ENCODE peak calls at places on chromosome 21, in six cellular contexts. One of them, this sample, is unnamed.

GRCh38 chr21:45871616-45872236 is 109.8 kb upstream of the COL6A1 start:
- DNase-seq in activated CD4-positive, CD25-positive, alpha-beta regulatory T cell: no peak
- DNase-seq in fibroblast of pulmonary artery: no peak
- DNase-seq in pancreas: no peak
- DNase-seq in lung: no peak
- DNase-seq in type B pancreatic cell: peak; percentile 58
- DNase-seq in this sample: no peak

GRCh38 chr21:38758815-38759214 is 46.9 kb upstream of the ETS2 start:
- DNase-seq in type B pancreatic cell: no peak
- DNase-seq in activated CD4-positive, CD25-positive, alpha-beta regulatory T cell: no peak
- DNase-seq in fibroblast of pulmonary artery: peak; percentile 36
- DNase-seq in pancreas: no peak
- DNase-seq in lung: no peak
- DNase-seq in this sample: peak; percentile 55

GRCh38 chr21:40453183-40453582 is 393.8 kb downstream of the DSCAM start:
- DNase-seq in fibroblast of pulmonary artery: no peak
- DNase-seq in type B pancreatic cell: no peak
- DNase-seq in pancreas: no peak
- DNase-seq in activated CD4-positive, CD25-positive, alpha-beta regulatory T cell: no peak
- DNase-seq in lung: no peak
- DNase-seq in this sample: no peak

GRCh38 chr21:34582506-34583150 is 32.3 kb downstream of the RCAN1 start:
- DNase-seq in fibroblast of pulmonary artery: peak; percentile 62
- DNase-seq in type B pancreatic cell: no peak
- DNase-seq in pancreas: no peak
- DNase-seq in lung: no peak
- DNase-seq in activated CD4-positive, CD25-positive, alpha-beta regulatory T cell: no peak
- DNase-seq in this sample: no peak

GRCh38 chr21:45029298-45029967 is 44.9 kb upstream of the ADARB1 start:
- DNase-seq in pancreas: no peak
- DNase-seq in fibroblast of pulmonary artery: peak; percentile 42
- DNase-seq in activated CD4-positive, CD25-positive, alpha-beta regulatory T cell: no peak
- DNase-seq in type B pancreatic cell: peak; percentile 70
- DNase-seq in lung: no peak
- DNase-seq in this sample: no peak

GRCh38 chr21:37675202-37675801 is 241.0 kb downstream of the KCNJ6 start:
- DNase-seq in fibroblast of pulmonary artery: peak; percentile 59
- DNase-seq in pancreas: peak; percentile 91
- DNase-seq in activated CD4-positive, CD25-positive, alpha-beta regulatory T cell: peak; percentile 15
- DNase-seq in type B pancreatic cell: peak; percentile 78
- DNase-seq in lung: peak; percentile 55
- DNase-seq in this sample: peak; percentile 71

GRCh38 chr21:19510653-19511052 is 1107.1 kb upstream of the TMPRSS15 start:
- DNase-seq in pancreas: no peak
- DNase-seq in activated CD4-positive, CD25-positive, alpha-beta regulatory T cell: no peak
- DNase-seq in lung: no peak
- DNase-seq in fibroblast of pulmonary artery: no peak
- DNase-seq in type B pancreatic cell: no peak
- DNase-seq in this sample: no peak

GRCh38 chr21:44919111-44919912 is 1.4 kb downstream of the ITGB2 start:
- DNase-seq in activated CD4-positive, CD25-positive, alpha-beta regulatory T cell: no peak
- DNase-seq in type B pancreatic cell: no peak
- DNase-seq in lung: no peak
- DNase-seq in pancreas: no peak
- DNase-seq in fibroblast of pulmonary artery: no peak
- DNase-seq in this sample: no peak

GRCh38 chr21:43721225-43721605 is 2.3 kb downstream of the PDXK start:
- DNase-seq in activated CD4-positive, CD25-positive, alpha-beta regulatory T cell: no peak
- DNase-seq in fibroblast of pulmonary artery: no peak
- DNase-seq in lung: no peak
- DNase-seq in pancreas: no peak
- DNase-seq in type B pancreatic cell: no peak
- DNase-seq in this sample: peak; percentile 53

GRCh38 chr21:16117851-16118592 is 388.2 kb downstream of the USP25 start:
- DNase-seq in activated CD4-positive, CD25-positive, alpha-beta regulatory T cell: no peak
- DNase-seq in pancreas: no peak
- DNase-seq in lung: no peak
- DNase-seq in type B pancreatic cell: no peak
- DNase-seq in fibroblast of pulmonary artery: peak; percentile 64
- DNase-seq in this sample: no peak

GRCh38 chr21:41817228-41817627 is 50.4 kb upstream of the RIPK4 start:
- DNase-seq in pancreas: no peak
- DNase-seq in activated CD4-positive, CD25-positive, alpha-beta regulatory T cell: no peak
- DNase-seq in type B pancreatic cell: peak; percentile 69
- DNase-seq in lung: peak; percentile 44
- DNase-seq in fibroblast of pulmonary artery: peak; percentile 67
- DNase-seq in this sample: peak; percentile 74

GRCh38 chr21:46250146-46250725 is 21.7 kb upstream of the LSS start:
- DNase-seq in fibroblast of pulmonary artery: peak; percentile 29
- DNase-seq in type B pancreatic cell: peak; percentile 16
- DNase-seq in lung: no peak
- DNase-seq in pancreas: no peak
- DNase-seq in activated CD4-positive, CD25-positive, alpha-beta regulatory T cell: no peak
- DNase-seq in this sample: no peak

GRCh38 chr21:44295163-44295601 is 4.7 kb upstream of the PFKL start:
- DNase-seq in activated CD4-positive, CD25-positive, alpha-beta regulatory T cell: no peak
- DNase-seq in type B pancreatic cell: no peak
- DNase-seq in pancreas: no peak
- DNase-seq in fibroblast of pulmonary artery: no peak
- DNase-seq in lung: no peak
- DNase-seq in this sample: no peak

GRCh38 chr21:39034590-39035536 is 148.4 kb downstream of the PSMG1 start:
- DNase-seq in lung: no peak
- DNase-seq in pancreas: no peak
- DNase-seq in fibroblast of pulmonary artery: no peak
- DNase-seq in activated CD4-positive, CD25-positive, alpha-beta regulatory T cell: no peak
- DNase-seq in type B pancreatic cell: no peak
- DNase-seq in this sample: no peak

GRCh38 chr21:29376556-29376955 is 77.8 kb downstream of the BACH1 start:
- DNase-seq in lung: peak; percentile 31
- DNase-seq in type B pancreatic cell: no peak
- DNase-seq in fibroblast of pulmonary artery: peak; percentile 37
- DNase-seq in activated CD4-positive, CD25-positive, alpha-beta regulatory T cell: peak; percentile 35
- DNase-seq in pancreas: peak; percentile 59
- DNase-seq in this sample: peak; percentile 33

GRCh38 chr21:36542312-36543101 is 62.6 kb upstream of the CLDN14 start:
- DNase-seq in activated CD4-positive, CD25-positive, alpha-beta regulatory T cell: no peak
- DNase-seq in lung: no peak
- DNase-seq in pancreas: no peak
- DNase-seq in type B pancreatic cell: no peak
- DNase-seq in fibroblast of pulmonary artery: peak; percentile 9
- DNase-seq in this sample: peak; percentile 47

GRCh38 chr21:37195078-37195477 is 72.1 kb downstream of the VPS26C start:
- DNase-seq in fibroblast of pulmonary artery: no peak
- DNase-seq in lung: no peak
- DNase-seq in activated CD4-positive, CD25-positive, alpha-beta regulatory T cell: no peak
- DNase-seq in pancreas: no peak
- DNase-seq in type B pancreatic cell: no peak
- DNase-seq in this sample: no peak

GRCh38 chr21:42081138-42081537 is 10.0 kb downstream of the UMODL1 start:
- DNase-seq in activated CD4-positive, CD25-positive, alpha-beta regulatory T cell: no peak
- DNase-seq in fibroblast of pulmonary artery: peak; percentile 36
- DNase-seq in type B pancreatic cell: no peak
- DNase-seq in pancreas: no peak
- DNase-seq in lung: no peak
- DNase-seq in this sample: no peak

GRCh38 chr21:34706337-34706736 is 37.5 kb downstream of the CLIC6 start:
- DNase-seq in activated CD4-positive, CD25-positive, alpha-beta regulatory T cell: no peak
- DNase-seq in type B pancreatic cell: no peak
- DNase-seq in fibroblast of pulmonary artery: no peak
- DNase-seq in pancreas: no peak
- DNase-seq in lung: no peak
- DNase-seq in this sample: no peak

GRCh38 chr21:20802201-20802600 is 196.0 kb upstream of the NCAM2 start:
- DNase-seq in type B pancreatic cell: no peak
- DNase-seq in fibroblast of pulmonary artery: no peak
- DNase-seq in activated CD4-positive, CD25-positive, alpha-beta regulatory T cell: no peak
- DNase-seq in pancreas: no peak
- DNase-seq in lung: no peak
- DNase-seq in this sample: no peak

GRCh38 chr21:28805885-28806284 is 186.8 kb downstream of the LTN1 start:
- DNase-seq in pancreas: no peak
- DNase-seq in type B pancreatic cell: no peak
- DNase-seq in activated CD4-positive, CD25-positive, alpha-beta regulatory T cell: no peak
- DNase-seq in fibroblast of pulmonary artery: peak; percentile 97
- DNase-seq in lung: no peak
- DNase-seq in this sample: no peak

GRCh38 chr21:36692125-36692843 is 6.6 kb upstream of the SIM2 start:
- DNase-seq in type B pancreatic cell: no peak
- DNase-seq in pancreas: no peak
- DNase-seq in lung: no peak
- DNase-seq in activated CD4-positive, CD25-positive, alpha-beta regulatory T cell: no peak
- DNase-seq in fibroblast of pulmonary artery: no peak
- DNase-seq in this sample: no peak

GRCh38 chr21:39647476-39647875 is 34.7 kb downstream of the B3GALT5 start:
- DNase-seq in lung: no peak
- DNase-seq in fibroblast of pulmonary artery: no peak
- DNase-seq in pancreas: no peak
- DNase-seq in type B pancreatic cell: no peak
- DNase-seq in activated CD4-positive, CD25-positive, alpha-beta regulatory T cell: no peak
- DNase-seq in this sample: no peak

GRCh38 chr21:34129971-34130597 is 56.7 kb downstream of the MRPS6 start:
- DNase-seq in fibroblast of pulmonary artery: peak; percentile 27
- DNase-seq in lung: no peak
- DNase-seq in activated CD4-positive, CD25-positive, alpha-beta regulatory T cell: no peak
- DNase-seq in type B pancreatic cell: no peak
- DNase-seq in pancreas: no peak
- DNase-seq in this sample: no peak

GRCh38 chr21:37079211-37079824 is 6.3 kb downstream of the TTC3 start:
- DNase-seq in fibroblast of pulmonary artery: no peak
- DNase-seq in lung: no peak
- DNase-seq in pancreas: no peak
- DNase-seq in activated CD4-positive, CD25-positive, alpha-beta regulatory T cell: no peak
- DNase-seq in type B pancreatic cell: no peak
- DNase-seq in this sample: no peak

GRCh38 chr21:46457801-46458314 is 833 bp upstream of the DIP2A start:
- DNase-seq in activated CD4-positive, CD25-positive, alpha-beta regulatory T cell: no peak
- DNase-seq in fibroblast of pulmonary artery: peak; percentile 43
- DNase-seq in type B pancreatic cell: peak; percentile 75
- DNase-seq in lung: no peak
- DNase-seq in pancreas: no peak
- DNase-seq in this sample: peak; percentile 30

GRCh38 chr21:32886339-32886738 is 114.8 kb upstream of the PAXBP1 start:
- DNase-seq in lung: no peak
- DNase-seq in fibroblast of pulmonary artery: no peak
- DNase-seq in pancreas: no peak
- DNase-seq in type B pancreatic cell: no peak
- DNase-seq in activated CD4-positive, CD25-positive, alpha-beta regulatory T cell: no peak
- DNase-seq in this sample: no peak

GRCh38 chr21:38989745-38990423 is 184.2 kb downstream of the ETS2 start:
- DNase-seq in activated CD4-positive, CD25-positive, alpha-beta regulatory T cell: no peak
- DNase-seq in fibroblast of pulmonary artery: peak; percentile 89
- DNase-seq in type B pancreatic cell: peak; percentile 73
- DNase-seq in lung: no peak
- DNase-seq in pancreas: no peak
- DNase-seq in this sample: peak; percentile 59

GRCh38 chr21:26709090-26709489 is 136.0 kb upstream of the CYYR1 start:
- DNase-seq in lung: no peak
- DNase-seq in activated CD4-positive, CD25-positive, alpha-beta regulatory T cell: no peak
- DNase-seq in pancreas: no peak
- DNase-seq in fibroblast of pulmonary artery: no peak
- DNase-seq in type B pancreatic cell: no peak
- DNase-seq in this sample: no peak

GRCh38 chr21:46320331-46320801 is 3.3 kb downstream of the C21orf58 start:
- DNase-seq in lung: no peak
- DNase-seq in pancreas: no peak
- DNase-seq in type B pancreatic cell: no peak
- DNase-seq in activated CD4-positive, CD25-positive, alpha-beta regulatory T cell: no peak
- DNase-seq in fibroblast of pulmonary artery: no peak
- DNase-seq in this sample: no peak

GRCh38 chr21:38524168-38525153 is 26.2 kb upstream of the ERG start:
- DNase-seq in type B pancreatic cell: no peak
- DNase-seq in activated CD4-positive, CD25-positive, alpha-beta regulatory T cell: no peak
- DNase-seq in lung: no peak
- DNase-seq in pancreas: no peak
- DNase-seq in fibroblast of pulmonary artery: no peak
- DNase-seq in this sample: no peak

GRCh38 chr21:35491920-35492678 is 443.0 kb upstream of the RUNX1 start:
- DNase-seq in type B pancreatic cell: no peak
- DNase-seq in lung: no peak
- DNase-seq in fibroblast of pulmonary artery: no peak
- DNase-seq in pancreas: no peak
- DNase-seq in activated CD4-positive, CD25-positive, alpha-beta regulatory T cell: no peak
- DNase-seq in this sample: no peak

GRCh38 chr21:44791246-44791645 is 10.4 kb downstream of the UBE2G2 start:
- DNase-seq in type B pancreatic cell: no peak
- DNase-seq in activated CD4-positive, CD25-positive, alpha-beta regulatory T cell: no peak
- DNase-seq in lung: no peak
- DNase-seq in fibroblast of pulmonary artery: no peak
- DNase-seq in pancreas: no peak
- DNase-seq in this sample: no peak

GRCh38 chr21:42779431-42779861 is 99.9 kb downstream of the WDR4 start:
- DNase-seq in fibroblast of pulmonary artery: no peak
- DNase-seq in type B pancreatic cell: no peak
- DNase-seq in lung: no peak
- DNase-seq in pancreas: no peak
- DNase-seq in activated CD4-positive, CD25-positive, alpha-beta regulatory T cell: no peak
- DNase-seq in this sample: no peak

GRCh38 chr21:25700741-25701140 is 34.0 kb downstream of the ATP5PF start:
- DNase-seq in activated CD4-positive, CD25-positive, alpha-beta regulatory T cell: no peak
- DNase-seq in lung: no peak
- DNase-seq in type B pancreatic cell: no peak
- DNase-seq in fibroblast of pulmonary artery: no peak
- DNase-seq in pancreas: no peak
- DNase-seq in this sample: no peak